ENCODE peak calls at places on chromosomes 2 and 18, in six cellular contexts. One of them, this sample, is unnamed.

GRCh38 chr2:164960159-164960558 is 4.8 kb upstream of the SLC38A11 start:
- DNase-seq in neuronal stem cell: no peak
- DNase-seq in IMR-90: no peak
- DNase-seq in trophoblast cell: no peak
- DNase-seq in H1: no peak
- DNase-seq in mesendoderm: no peak
- DNase-seq in this sample: no peak

GRCh38 chr2:239028253-239028619 is 180.4 kb downstream of the TWIST2 start:
- DNase-seq in trophoblast cell: no peak
- DNase-seq in mesendoderm: no peak
- DNase-seq in IMR-90: no peak
- DNase-seq in H1: no peak
- DNase-seq in neuronal stem cell: no peak
- DNase-seq in this sample: no peak

GRCh38 chr2:11260979-11261378 is 83.5 kb downstream of the ROCK2 start:
- DNase-seq in H1: no peak
- DNase-seq in neuronal stem cell: no peak
- DNase-seq in trophoblast cell: no peak
- DNase-seq in IMR-90: no peak
- DNase-seq in mesendoderm: no peak
- DNase-seq in this sample: no peak

GRCh38 chr2:30453498-30453897 is 6.5 kb downstream of the LCLAT1 start:
- DNase-seq in trophoblast cell: no peak
- DNase-seq in mesendoderm: no peak
- DNase-seq in H1: no peak
- DNase-seq in IMR-90: no peak
- DNase-seq in neuronal stem cell: no peak
- DNase-seq in this sample: no peak

GRCh38 chr2:223042704-223043118 is 9.3 kb upstream of the KCNE4 start:
- DNase-seq in IMR-90: peak; percentile 80
- DNase-seq in neuronal stem cell: no peak
- DNase-seq in mesendoderm: no peak
- DNase-seq in H1: no peak
- DNase-seq in trophoblast cell: no peak
- DNase-seq in this sample: peak; percentile 50

GRCh38 chr2:15748736-15749323 is 157.2 kb downstream of the DDX1 start:
- DNase-seq in trophoblast cell: peak; percentile 71
- DNase-seq in neuronal stem cell: peak; percentile 67
- DNase-seq in mesendoderm: peak; percentile 94
- DNase-seq in H1: peak; percentile 62
- DNase-seq in IMR-90: no peak
- DNase-seq in this sample: peak; percentile 26

GRCh38 chr2:30872797-30873196 is 65.6 kb upstream of the CAPN13 start:
- DNase-seq in H1: no peak
- DNase-seq in IMR-90: no peak
- DNase-seq in trophoblast cell: no peak
- DNase-seq in mesendoderm: no peak
- DNase-seq in neuronal stem cell: no peak
- DNase-seq in this sample: no peak

GRCh38 chr2:40786636-40787035 is 334.7 kb upstream of the SLC8A1 start:
- DNase-seq in IMR-90: no peak
- DNase-seq in neuronal stem cell: no peak
- DNase-seq in mesendoderm: no peak
- DNase-seq in trophoblast cell: no peak
- DNase-seq in H1: no peak
- DNase-seq in this sample: no peak

GRCh38 chr18:73551211-73551610 is 596.4 kb downstream of the FBXO15 start:
- DNase-seq in mesendoderm: peak; percentile 12
- DNase-seq in trophoblast cell: no peak
- DNase-seq in neuronal stem cell: no peak
- DNase-seq in IMR-90: no peak
- DNase-seq in H1: no peak
- DNase-seq in this sample: no peak

GRCh38 chr2:24009680-24010476 is at the start of gene MFSD2B:
- DNase-seq in mesendoderm: no peak
- DNase-seq in neuronal stem cell: peak; percentile 9
- DNase-seq in IMR-90: no peak
- DNase-seq in trophoblast cell: no peak
- DNase-seq in H1: no peak
- DNase-seq in this sample: no peak

GRCh38 chr2:24008672-24009366 is 1.1 kb upstream of the MFSD2B start:
- DNase-seq in neuronal stem cell: no peak
- DNase-seq in IMR-90: no peak
- DNase-seq in H1: no peak
- DNase-seq in trophoblast cell: peak; percentile 27
- DNase-seq in mesendoderm: no peak
- DNase-seq in this sample: no peak

GRCh38 chr2:24010477-24011277 is 792 bp downstream of the MFSD2B start:
- DNase-seq in mesendoderm: no peak
- DNase-seq in neuronal stem cell: no peak
- DNase-seq in IMR-90: no peak
- DNase-seq in trophoblast cell: no peak
- DNase-seq in H1: no peak
- DNase-seq in this sample: no peak

GRCh38 chr2:24007693-24008092 is 2.2 kb upstream of the MFSD2B start:
- DNase-seq in trophoblast cell: no peak
- DNase-seq in IMR-90: no peak
- DNase-seq in H1: no peak
- DNase-seq in mesendoderm: no peak
- DNase-seq in neuronal stem cell: no peak
- DNase-seq in this sample: no peak

DNA sequence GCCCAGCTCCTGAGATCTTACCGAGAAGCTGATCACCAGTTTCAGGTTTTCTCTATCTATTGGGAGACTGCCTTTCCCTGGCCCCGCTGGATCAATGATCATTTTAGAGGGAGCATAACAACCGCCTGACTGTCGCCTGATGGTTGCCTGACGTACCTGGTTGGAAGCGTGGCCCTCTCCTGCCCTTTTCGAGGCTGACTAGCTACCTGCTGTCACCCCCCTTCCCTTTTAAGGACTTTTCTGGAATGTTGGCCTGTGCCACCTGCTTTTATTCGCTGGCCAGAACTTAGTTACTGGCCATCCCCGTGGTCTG is 562 bp upstream of the MFSD2B start:
- DNase-seq in trophoblast cell: no peak
- DNase-seq in IMR-90: no peak
- DNase-seq in H1: no peak
- DNase-seq in neuronal stem cell: no peak
- DNase-seq in mesendoderm: no peak
- DNase-seq in this sample: no peak
- H3K4me3 ChIP-seq in trophoblast cell: no peak overlapping the region
- H3K4me3 ChIP-seq in IMR-90: no peak overlapping the region
- H3K4me3 ChIP-seq in H1: peak overlapping the region; percentile 64
- H3K4me3 ChIP-seq in neuronal stem cell: no peak overlapping the region
- H3K4me3 ChIP-seq in mesendoderm: no peak overlapping the region
- H3K4me3 ChIP-seq in this sample: peak overlapping the region; percentile 70

GRCh38 chr18:79789091-79789891 is 8.4 kb upstream of the KCNG2 start:
- DNase-seq in trophoblast cell: no peak
- DNase-seq in H1: no peak
- DNase-seq in mesendoderm: no peak
- DNase-seq in neuronal stem cell: no peak
- DNase-seq in IMR-90: no peak
- DNase-seq in this sample: no peak
- H3K23ac ChIP-seq in trophoblast cell: peak overlapping the region; percentile 55
- H3K23ac ChIP-seq in H1: no peak overlapping the region
- H3K23ac ChIP-seq in mesendoderm: no peak overlapping the region
- H3K23ac ChIP-seq in neuronal stem cell: peak overlapping the region; percentile 100
- H3K23ac ChIP-seq in IMR-90: no peak overlapping the region
- H3K23ac ChIP-seq in this sample: no peak overlapping the region

DNA sequence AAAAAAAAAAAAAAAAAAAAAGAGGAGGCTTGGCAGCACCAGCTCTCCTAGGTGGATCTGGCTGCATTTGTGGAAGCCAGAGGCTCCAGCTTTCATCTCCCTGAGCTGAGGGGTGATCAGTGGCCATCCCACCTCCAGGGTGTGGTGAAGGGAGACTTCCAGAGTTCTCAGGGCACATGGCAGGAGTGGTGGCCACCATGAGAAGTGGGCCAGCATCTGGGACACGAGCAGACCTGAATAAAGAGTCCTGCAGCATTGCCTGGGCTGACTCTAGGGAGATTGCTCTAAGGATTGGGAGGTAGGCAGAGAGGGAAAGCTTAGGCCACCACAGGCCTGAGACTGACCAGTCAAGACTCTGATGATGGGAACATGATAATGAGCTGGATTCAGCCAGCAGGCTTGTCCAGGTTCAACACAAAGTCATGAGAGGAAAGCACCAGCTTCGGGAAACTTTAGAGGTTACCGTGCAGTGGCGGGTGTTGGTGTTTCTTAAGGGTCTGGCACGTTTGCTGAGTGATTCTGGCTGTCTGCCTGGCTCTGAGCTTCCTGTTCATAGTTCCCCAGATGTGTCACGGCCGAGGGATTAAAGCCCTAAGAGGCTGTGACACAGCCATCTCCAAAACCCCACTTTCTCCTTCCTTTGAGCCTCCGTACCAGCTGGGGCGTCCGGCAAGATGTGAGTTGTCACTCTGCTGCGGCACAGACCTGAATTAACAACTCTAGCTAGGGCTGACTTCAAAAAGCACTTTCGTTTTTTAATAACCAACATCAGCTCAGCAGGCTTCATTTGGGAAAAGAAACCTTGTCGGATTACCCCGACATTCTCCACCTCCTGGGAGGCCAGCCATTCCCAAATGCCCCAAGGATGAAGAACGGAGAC is 38.3 kb upstream of the IL1R1 start:
- DNase-seq in IMR-90: peak; percentile 94
- DNase-seq in neuronal stem cell: no peak
- DNase-seq in trophoblast cell: peak; percentile 36
- DNase-seq in H1: no peak
- DNase-seq in mesendoderm: no peak
- DNase-seq in this sample: peak; percentile 93
- H3K4me3 ChIP-seq in IMR-90: peak overlapping the region; percentile 30
- H3K4me3 ChIP-seq in neuronal stem cell: no peak overlapping the region
- H3K4me3 ChIP-seq in trophoblast cell: no peak overlapping the region
- H3K4me3 ChIP-seq in H1: no peak overlapping the region
- H3K4me3 ChIP-seq in mesendoderm: no peak overlapping the region
- H3K4me3 ChIP-seq in this sample: no peak overlapping the region

DNA sequence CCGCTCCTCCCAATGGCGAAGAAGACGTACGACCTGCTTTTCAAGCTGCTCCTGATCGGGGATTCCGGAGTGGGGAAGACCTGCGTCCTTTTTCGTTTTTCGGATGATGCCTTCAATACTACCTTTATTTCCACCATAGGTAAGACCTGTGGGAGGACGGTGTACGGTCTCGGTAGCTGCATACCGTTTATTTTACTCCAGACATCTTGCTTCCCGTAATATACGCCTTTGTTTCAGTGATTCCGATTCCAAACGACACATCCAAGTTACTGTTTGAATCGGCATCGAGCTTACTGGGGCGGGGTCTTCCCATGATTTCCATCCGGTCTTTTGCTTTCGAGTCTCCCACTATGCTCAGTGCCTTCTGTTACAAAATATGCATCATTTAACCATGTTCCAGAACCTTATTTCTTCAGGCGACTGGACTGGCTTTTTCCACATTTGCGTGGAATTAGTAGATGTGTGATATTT is 748 bp downstream of the RAB10 start:
- DNase-seq in trophoblast cell: no peak
- DNase-seq in mesendoderm: peak; percentile 44
- DNase-seq in H1: no peak
- DNase-seq in IMR-90: peak; percentile 5
- DNase-seq in neuronal stem cell: no peak
- DNase-seq in this sample: peak; percentile 57
- H3K23ac ChIP-seq in trophoblast cell: peak overlapping the region; percentile 34
- H3K23ac ChIP-seq in mesendoderm: peak overlapping the region; percentile 59
- H3K23ac ChIP-seq in H1: no peak overlapping the region
- H3K23ac ChIP-seq in IMR-90: peak overlapping the region; percentile 98
- H3K23ac ChIP-seq in neuronal stem cell: peak overlapping the region; percentile 99
- H3K23ac ChIP-seq in this sample: no peak overlapping the region

GRCh38 chr18:51010218-51010617 is 19.8 kb upstream of the SMAD4 start:
- DNase-seq in IMR-90: no peak
- DNase-seq in mesendoderm: peak; percentile 35
- DNase-seq in H1: no peak
- DNase-seq in trophoblast cell: peak; percentile 37
- DNase-seq in neuronal stem cell: no peak
- DNase-seq in this sample: no peak

GRCh38 chr18:51012441-51012840 is 17.6 kb upstream of the SMAD4 start:
- DNase-seq in mesendoderm: no peak
- DNase-seq in trophoblast cell: no peak
- DNase-seq in IMR-90: no peak
- DNase-seq in neuronal stem cell: no peak
- DNase-seq in H1: no peak
- DNase-seq in this sample: no peak

GRCh38 chr18:51011709-51012108 is 18.3 kb upstream of the SMAD4 start:
- DNase-seq in trophoblast cell: no peak
- DNase-seq in neuronal stem cell: no peak
- DNase-seq in IMR-90: peak; percentile 15
- DNase-seq in mesendoderm: no peak
- DNase-seq in H1: no peak
- DNase-seq in this sample: no peak

GRCh38 chr18:51017140-51017874 is 12.7 kb upstream of the SMAD4 start:
- DNase-seq in H1: no peak
- DNase-seq in neuronal stem cell: peak; percentile 62
- DNase-seq in mesendoderm: peak; percentile 69
- DNase-seq in IMR-90: no peak
- DNase-seq in trophoblast cell: peak; percentile 26
- DNase-seq in this sample: no peak

GRCh38 chr18:51013259-51013658 is 16.8 kb upstream of the SMAD4 start:
- DNase-seq in trophoblast cell: no peak
- DNase-seq in mesendoderm: no peak
- DNase-seq in H1: no peak
- DNase-seq in IMR-90: no peak
- DNase-seq in neuronal stem cell: no peak
- DNase-seq in this sample: no peak
- H3K4me3 ChIP-seq in trophoblast cell: no peak overlapping the region
- H3K4me3 ChIP-seq in mesendoderm: no peak overlapping the region
- H3K4me3 ChIP-seq in H1: no peak overlapping the region
- H3K4me3 ChIP-seq in IMR-90: no peak overlapping the region
- H3K4me3 ChIP-seq in neuronal stem cell: no peak overlapping the region
- H3K4me3 ChIP-seq in this sample: no peak overlapping the region

GRCh38 chr18:48454146-48454796 is 45.1 kb upstream of the ZBTB7C start:
- DNase-seq in neuronal stem cell: no peak
- DNase-seq in trophoblast cell: no peak
- DNase-seq in H1: no peak
- DNase-seq in IMR-90: no peak
- DNase-seq in mesendoderm: no peak
- DNase-seq in this sample: no peak

GRCh38 chr18:48456838-48457237 is 47.7 kb upstream of the ZBTB7C start:
- DNase-seq in IMR-90: no peak
- DNase-seq in neuronal stem cell: no peak
- DNase-seq in trophoblast cell: no peak
- DNase-seq in mesendoderm: no peak
- DNase-seq in H1: no peak
- DNase-seq in this sample: no peak

GRCh38 chr18:48455555-48456478 is 46.6 kb upstream of the ZBTB7C start:
- DNase-seq in IMR-90: peak; percentile 89
- DNase-seq in trophoblast cell: no peak
- DNase-seq in mesendoderm: no peak
- DNase-seq in H1: no peak
- DNase-seq in neuronal stem cell: no peak
- DNase-seq in this sample: peak; percentile 92

GRCh38 chr18:48452863-48453323 is 43.7 kb upstream of the ZBTB7C start:
- DNase-seq in neuronal stem cell: no peak
- DNase-seq in IMR-90: peak; percentile 13
- DNase-seq in mesendoderm: no peak
- DNase-seq in H1: no peak
- DNase-seq in trophoblast cell: no peak
- DNase-seq in this sample: no peak

GRCh38 chr18:48453330-48454063 is 44.3 kb upstream of the ZBTB7C start:
- DNase-seq in mesendoderm: no peak
- DNase-seq in H1: no peak
- DNase-seq in trophoblast cell: peak; percentile 97
- DNase-seq in neuronal stem cell: no peak
- DNase-seq in IMR-90: no peak
- DNase-seq in this sample: no peak
- H3K23ac ChIP-seq in mesendoderm: no peak overlapping the region
- H3K23ac ChIP-seq in H1: no peak overlapping the region
- H3K23ac ChIP-seq in trophoblast cell: no peak overlapping the region
- H3K23ac ChIP-seq in neuronal stem cell: no peak overlapping the region
- H3K23ac ChIP-seq in IMR-90: no peak overlapping the region
- H3K23ac ChIP-seq in this sample: no peak overlapping the region